ENCODE peak calls at places on chromosomes 3 and 15, in ten cellular contexts. L is AG04450; H is kidney glomerular epithelial cell; V is EL; S is GM12865; M is stimulated activated CD4-positive, alpha-beta T cell treated with anti-CD3 and anti-CD28 coated beads, TNF-alpha, amount 100 ng/mL, for 24 hours; F is H54; P is WTC11; T is IMR-90; Z is left ventricle myocardium superior. J is an unnamed sample.

GRCh38 chr3:15743587-15744009 is 54.2 kb downstream of the ANKRD28 start:
- DNase-seq in L (no peak), H (no peak), V (no peak), S (no peak), M (no peak), F (no peak), P (no peak), T (no peak), Z (no peak), J (no peak)

GRCh38 chr15:56537881-56538280 is 72.9 kb upstream of the MNS1 start:
- DNase-seq in L (no peak), H (no peak), V (no peak), S (peak; percentile 9), M (no peak), F (no peak), P (no peak), T (no peak), Z (peak; percentile 35), J (no peak)

GRCh38 chr15:67119238-67119846 is 53.9 kb downstream of the SMAD3 start:
- DNase-seq in L (no peak), H (no peak), V (no peak), S (no peak), M (no peak), F (no peak), P (no peak), T (no peak), Z (no peak), J (no peak)

GRCh38 chr3:31948255-31948654 is 32.8 kb downstream of the OSBPL10 start:
- DNase-seq in L (no peak), H (no peak), V (no peak), S (no peak), M (no peak), F (no peak), P (no peak), T (no peak), Z (no peak), J (no peak)

GRCh38 chr3:107221856-107222255 is 155.4 kb upstream of the CCDC54 start:
- DNase-seq in L (no peak), H (no peak), V (peak; percentile 79), S (no peak), M (no peak), F (no peak), P (no peak), T (peak; percentile 65), Z (no peak), J (no peak)

GRCh38 chr3:62373714-62374333 is 474 bp upstream of the FEZF2 start:
- DNase-seq in L (no peak), H (no peak), V (no peak), S (no peak), M (no peak), F (no peak), P (peak; percentile 17), T (no peak), Z (no peak), J (no peak)

GRCh38 chr3:178593786-178594185 is 57.5 kb downstream of the KCNMB2 start:
- DNase-seq in L (no peak), H (no peak), V (no peak), S (no peak), M (no peak), F (no peak), P (no peak), T (no peak), Z (no peak), J (no peak)

GRCh38 chr3:36373084-36373483 is 7.2 kb upstream of the STAC start:
- DNase-seq in L (peak; percentile 27), H (peak; percentile 69), V (peak; percentile 66), S (no peak), M (no peak), F (peak; percentile 23), P (no peak), T (peak; percentile 7), Z (no peak), J (peak; percentile 81)

GRCh38 chr3:185824051-185824466 is 783 bp downstream of the IGF2BP2 start:
- DNase-seq in L (no peak), H (no peak), V (no peak), S (no peak), M (no peak), F (peak; percentile 34), P (peak; percentile 36), T (no peak), Z (no peak), J (no peak)

GRCh38 chr3:156351783-156352182 is 203.1 kb downstream of the SSR3 start:
- DNase-seq in L (no peak), H (no peak), V (no peak), S (no peak), M (no peak), F (no peak), P (no peak), T (no peak), Z (no peak), J (no peak)

GRCh38 chr3:110579841-110580550 is 491.6 kb upstream of the NECTIN3 start:
- DNase-seq in L (no peak), H (peak; percentile 40), V (peak; percentile 66), S (no peak), M (no peak), F (no peak), P (no peak), T (peak; percentile 66), Z (no peak), J (no peak)

GRCh38 chr3:67384790-67385397 is 269.5 kb downstream of the SUCLG2 start:
- DNase-seq in L (peak; percentile 13), H (no peak), V (peak; percentile 47), S (peak; percentile 53), M (peak; percentile 11), F (peak; percentile 15), P (peak; percentile 78), T (peak; percentile 50), Z (peak; percentile 39), J (no peak)

GRCh38 chr3:122646146-122646988 is 34.3 kb upstream of the PARP14 start:
- DNase-seq in L (no peak), H (no peak), V (no peak), S (peak; percentile 66), M (no peak), F (no peak), P (no peak), T (no peak), Z (no peak), J (no peak)

GRCh38 chr3:122105626-122106025 is 50.5 kb downstream of the CD86 start:
- DNase-seq in L (no peak), H (no peak), V (no peak), S (no peak), M (no peak), F (no peak), P (no peak), T (peak; percentile 4), Z (no peak), J (no peak)

GRCh38 chr3:53311882-53312281 is 35.5 kb downstream of the DCP1A start:
- DNase-seq in L (no peak), H (no peak), V (no peak), S (no peak), M (no peak), F (no peak), P (no peak), T (no peak), Z (no peak), J (no peak)

GRCh38 chr15:34721802-34722795 is 32.7 kb downstream of the GJD2 start:
- DNase-seq in L (peak; percentile 3), H (no peak), V (peak; percentile 88), S (peak; percentile 2), M (no peak), F (peak; percentile 81), P (peak; percentile 46), T (peak; percentile 40), Z (peak; percentile 84), J (peak; percentile 94)

GRCh38 chr3:45939341-45939771 is 3.9 kb upstream of the CXCR6 start:
- DNase-seq in L (no peak), H (no peak), V (no peak), S (peak; percentile 18), M (no peak), F (no peak), P (no peak), T (peak; percentile 6), Z (no peak), J (peak; percentile 22)

GRCh38 chr3:106401666-106402319 is 533.0 kb upstream of the CBLB start:
- DNase-seq in L (no peak), H (no peak), V (peak; percentile 20), S (no peak), M (no peak), F (no peak), P (no peak), T (peak; percentile 54), Z (no peak), J (peak; percentile 19)

GRCh38 chr3:12343091-12343494 is 54.2 kb downstream of the PPARG start:
- DNase-seq in L (no peak), H (peak; percentile 18), V (no peak), S (no peak), M (no peak), F (no peak), P (no peak), T (peak; percentile 19), Z (no peak), J (no peak)

GRCh38 chr3:72618739-72619138 is 229.5 kb downstream of the SHQ1 start:
- DNase-seq in L (no peak), H (no peak), V (no peak), S (no peak), M (no peak), F (no peak), P (no peak), T (no peak), Z (no peak), J (no peak)

GRCh38 chr3:133330043-133330442 is 69.8 kb upstream of the BFSP2 start:
- DNase-seq in L (no peak), H (no peak), V (no peak), S (no peak), M (no peak), F (no peak), P (peak; percentile 45), T (no peak), Z (no peak), J (no peak)

GRCh38 chr15:40306908-40307307 is 827 bp downstream of the PLCB2 start:
- DNase-seq in L (no peak), H (no peak), V (no peak), S (no peak), M (no peak), F (no peak), P (no peak), T (no peak), Z (no peak), J (no peak)

GRCh38 chr3:33385423-33385822 is 54.8 kb downstream of the UBP1 start:
- DNase-seq in L (no peak), H (no peak), V (no peak), S (no peak), M (no peak), F (no peak), P (no peak), T (peak; percentile 20), Z (no peak), J (no peak)

GRCh38 chr3:117995795-117996194 is 1038.9 kb downstream of the IGSF11 start:
- DNase-seq in L (no peak), H (no peak), V (no peak), S (no peak), M (no peak), F (no peak), P (no peak), T (peak; percentile 26), Z (no peak), J (no peak)

GRCh38 chr3:8627541-8627940 is 17.1 kb downstream of the SSUH2 start:
- DNase-seq in L (no peak), H (no peak), V (no peak), S (no peak), M (no peak), F (no peak), P (no peak), T (no peak), Z (no peak), J (no peak)

GRCh38 chr3:1017879-1018278 is 74.9 kb upstream of the CNTN6 start:
- DNase-seq in L (no peak), H (no peak), V (no peak), S (no peak), M (no peak), F (no peak), P (no peak), T (no peak), Z (no peak), J (no peak)

GRCh38 chr3:82033186-82033585 is 271.7 kb upstream of the GBE1 start:
- DNase-seq in L (no peak), H (no peak), V (no peak), S (no peak), M (no peak), F (no peak), P (no peak), T (no peak), Z (no peak), J (no peak)

GRCh38 chr3:140530603-140531002 is 147.3 kb upstream of the TRIM42 start:
- DNase-seq in L (no peak), H (no peak), V (no peak), S (no peak), M (no peak), F (no peak), P (no peak), T (no peak), Z (no peak), J (no peak)

J was measured in retinal pigment epithelial cell.